ENCODE peak calls at places on chromosomes 11 and 22, in nine cellular contexts. Z is thoracic aorta, B is right lobe of liver, C is mammary epithelial cell, N is vagina, X is PC-9, V is pancreas, T is keratinocyte, O is A673. I is an unnamed sample.

GRCh38 chr22:44710474-44711235 is 8.7 kb downstream of the PRR5 start:
- DNase-seq in N (no peak), Z (no peak), C (no peak), X (no peak), T (peak; percentile 30), O (no peak), V (no peak), B (no peak), I (no peak)

GRCh38 chr11:107583629-107584195 is 7.2 kb upstream of the ELMOD1 start:
- DNase-seq in X (no peak), Z (no peak), T (no peak), N (no peak), O (no peak), B (no peak), C (peak; percentile 61), V (no peak), I (no peak)

GRCh38 chr22:19638282-19639015 is 75.9 kb upstream of the SEPTIN5 start:
- DNase-seq in V (no peak), B (no peak), N (no peak), X (no peak), Z (no peak), T (no peak), C (no peak), O (no peak), I (no peak)

GRCh38 chr11:118306556-118306955 is 2.0 kb downstream of the CD3E start:
- DNase-seq in B (no peak), Z (no peak), C (no peak), T (no peak), V (no peak), N (no peak), O (no peak), X (no peak), I (no peak)

GRCh38 chr11:72543849-72544535 is 109.7 kb upstream of the CLPB start:
- DNase-seq in O (no peak), X (no peak), Z (no peak), V (no peak), N (no peak), B (no peak), T (no peak), C (no peak), I (no peak)

GRCh38 chr11:69466039-69466438 is 15.4 kb upstream of the LINC01488 start:
- DNase-seq in V (peak; percentile 2), C (no peak), B (no peak), O (no peak), X (no peak), Z (no peak), T (no peak), N (no peak), I (no peak)

GRCh38 chr11:61820174-61820573 is 3.4 kb upstream of the FADS1 start:
- DNase-seq in B (no peak), Z (no peak), V (no peak), X (peak; percentile 49), O (no peak), C (peak; percentile 88), N (no peak), T (no peak), I (no peak)

GRCh38 chr22:38098410-38099249 is 11.9 kb downstream of the BAIAP2L2 start:
- DNase-seq in C (no peak), B (no peak), T (no peak), V (peak; percentile 37), N (no peak), O (no peak), Z (no peak), X (no peak), I (peak; percentile 21)

GRCh38 chr22:43277091-43277490 is 66.1 kb downstream of the SCUBE1 start:
- DNase-seq in V (no peak), N (no peak), Z (no peak), C (no peak), B (no peak), O (no peak), X (no peak), T (no peak), I (no peak)

GRCh38 chr11:96337541-96338530 is 5.2 kb downstream of the MAML2 start:
- DNase-seq in O (peak; percentile 45), C (no peak), T (no peak), V (no peak), Z (no peak), N (no peak), B (no peak), X (no peak), I (no peak)

GRCh38 chr11:102062106-102062505 is 14.9 kb downstream of the CFAP300 start:
- DNase-seq in Z (no peak), C (no peak), B (no peak), N (no peak), X (no peak), T (no peak), V (no peak), O (no peak), I (no peak)

GRCh38 chr22:21762712-21763581 is 27.4 kb upstream of the YPEL1 start:
- DNase-seq in C (peak; percentile 29), N (no peak), O (no peak), Z (no peak), V (no peak), X (no peak), T (no peak), B (no peak), I (no peak)

GRCh38 chr11:65782816-65783228 is 2.0 kb upstream of the AP5B1 start:
- DNase-seq in B (no peak), C (peak; percentile 67), O (no peak), X (no peak), N (no peak), Z (no peak), V (peak; percentile 68), T (no peak), I (no peak)

GRCh38 chr11:65780770-65781151 is at the start of gene AP5B1:
- DNase-seq in O (peak; percentile 66), V (peak; percentile 86), X (peak; percentile 49), B (peak; percentile 80), Z (no peak), N (peak; percentile 82), T (no peak), C (peak; percentile 78), I (no peak)

GRCh38 chr11:65781152-65781961 is 581 bp upstream of the AP5B1 start:
- DNase-seq in X (peak; percentile 46), T (no peak), B (peak; percentile 64), O (peak; percentile 56), Z (no peak), C (no peak), V (peak; percentile 81), N (peak; percentile 75), I (no peak)

GRCh38 chr11:65779919-65780769 is 632 bp downstream of the AP5B1 start:
- DNase-seq in Z (no peak), C (peak; percentile 74), V (peak; percentile 94), B (peak; percentile 86), N (peak; percentile 87), X (peak; percentile 62), T (no peak), O (peak; percentile 93), I (no peak)

GRCh38 chr11:65781962-65782815 is 1.4 kb upstream of the AP5B1 start:
- DNase-seq in T (no peak), N (no peak), X (peak; percentile 28), B (no peak), Z (no peak), V (peak; percentile 74), O (no peak), C (no peak), I (no peak)
- H3K4me3 ChIP-seq in T (no peak overlapping the region), N (peak overlapping the region; percentile 79), X (peak overlapping the region; percentile 58), B (no peak overlapping the region), Z (peak overlapping the region; percentile 99), V (no peak overlapping the region), O (no peak overlapping the region), C (no peak overlapping the region), I (no peak overlapping the region)

GRCh38 chr22:47053013-47053864 is 290.8 kb downstream of the TBC1D22A start:
- DNase-seq in T (no peak), N (no peak), V (no peak), Z (no peak), B (no peak), X (no peak), O (no peak), C (no peak), I (no peak)
- H3K36me3 ChIP-seq in T (no peaks in the 10 kb centered on the region), N (no peaks in the 10 kb centered on the region), V (no peaks in the 10 kb centered on the region), Z (no peaks in the 10 kb centered on the region), B (no peaks in the 10 kb centered on the region), X (no peaks in the 10 kb centered on the region), O (no peaks in the 10 kb centered on the region), C (no peaks in the 10 kb centered on the region), I (no peaks in the 10 kb centered on the region)

GRCh38 chr11:1263036-1263435 is 40.2 kb downstream of the MUC5B start:
- DNase-seq in V (no peak), X (no peak), N (no peak), B (no peak), O (no peak), C (no peak), T (no peak), Z (no peak), I (no peak)

GRCh38 chr11:1260023-1260501 is 37.2 kb downstream of the MUC5B start:
- DNase-seq in C (no peak), Z (no peak), T (no peak), X (peak; percentile 62), V (peak; percentile 81), O (no peak), B (no peak), N (no peak), I (no peak)

GRCh38 chr11:1262172-1263006 is 39.5 kb downstream of the MUC5B start:
- DNase-seq in C (peak; percentile 84), N (peak; percentile 93), T (peak; percentile 74), X (peak; percentile 70), Z (peak; percentile 63), O (peak; percentile 88), V (peak; percentile 97), B (peak; percentile 97), I (peak; percentile 64)

GRCh38 chr11:1260620-1261019 is 37.8 kb downstream of the MUC5B start:
- DNase-seq in T (no peak), Z (no peak), N (no peak), C (no peak), X (no peak), O (no peak), V (no peak), B (no peak), I (no peak)

GRCh38 chr11:1261241-1262071 is 38.6 kb downstream of the MUC5B start:
- DNase-seq in V (peak; percentile 77), Z (no peak), N (no peak), X (no peak), C (no peak), T (no peak), B (no peak), O (no peak), I (no peak)
- H3K4me3 ChIP-seq in V (no peak overlapping the region), Z (no peak overlapping the region), N (peak overlapping the region; percentile 49), X (no peak overlapping the region), C (no peak overlapping the region), T (no peak overlapping the region), B (no peak overlapping the region), O (no peak overlapping the region), I (no peak overlapping the region)

GRCh38 chr11:126942146-126942545 is 58.4 kb downstream of the KIRREL3 start:
- DNase-seq in O (no peak), T (no peak), B (no peak), Z (no peak), X (no peak), C (no peak), N (no peak), V (no peak), I (no peak)

GRCh38 chr11:126943319-126943718 is 57.3 kb downstream of the KIRREL3 start:
- DNase-seq in X (no peak), V (no peak), O (no peak), B (no peak), Z (no peak), T (no peak), N (no peak), C (no peak), I (no peak)

GRCh38 chr11:126939552-126939951 is 61.0 kb downstream of the KIRREL3 start:
- DNase-seq in O (no peak), Z (no peak), X (no peak), N (no peak), T (no peak), C (no peak), V (no peak), B (no peak), I (no peak)

GRCh38 chr11:126938718-126939117 is 61.9 kb downstream of the KIRREL3 start:
- DNase-seq in O (no peak), N (no peak), C (no peak), Z (no peak), B (no peak), T (no peak), V (no peak), X (no peak), I (no peak)
- H3K36me3 ChIP-seq in O (no peaks in the 10 kb centered on the region), N (no peaks in the 10 kb centered on the region), C (no peaks in the 10 kb centered on the region), Z (no peaks in the 10 kb centered on the region), B (no peaks in the 10 kb centered on the region), T (no peaks in the 10 kb centered on the region), V (no peaks in the 10 kb centered on the region), X (no peaks in the 10 kb centered on the region), I (no peaks in the 10 kb centered on the region)